ENCODE peak calls at places on chromosomes 4 and X, in eight cellular contexts. Y is LoVo, A is hippocampal formation, F is neural crest cell, Q is HEK293T, E is ecto neural progenitor cell, W is neural progenitor cell, H is lower lobe of right lung. I is an unnamed sample.

GRCh38 chr4:139454646-139455045 is 725 bp downstream of the RAB33B start:
- DNase-seq in H (no peak), E (no peak), Y (no peak), W (no peak), A (no peak), Q (no peak), F (no peak), I (no peak)

GRCh38 chr4:175961604-175962003 is 104.0 kb upstream of the WDR17 start:
- DNase-seq in E (no peak), W (no peak), F (no peak), Q (no peak), A (no peak), Y (no peak), H (no peak), I (no peak)

GRCh38 chr4:2281575-2282343 is 19.9 kb upstream of the MXD4 start:
- DNase-seq in Q (no peak), A (no peak), E (no peak), H (no peak), F (no peak), Y (no peak), W (no peak), I (no peak)

GRCh38 chr4:38837334-38837733 is 19.3 kb downstream of the TLR6 start:
- DNase-seq in F (no peak), Q (no peak), H (no peak), W (no peak), Y (no peak), A (no peak), E (no peak), I (no peak)

GRCh38 chrX:37349131-37350033 is at the start of gene PRRG1:
- DNase-seq in W (peak; percentile 96), H (peak; percentile 83), F (peak; percentile 61), Q (peak; percentile 77), Y (peak; percentile 68), E (peak; percentile 89), A (peak; percentile 71), I (peak; percentile 86)

GRCh38 chr4:83974111-83974789 is 438.3 kb downstream of the GPAT3 start:
- DNase-seq in Q (no peak), A (no peak), W (no peak), F (no peak), Y (no peak), H (no peak), E (no peak), I (no peak)

GRCh38 chr4:56641494-56642051 is 39.5 kb downstream of the HOPX start:
- DNase-seq in A (no peak), Y (peak; percentile 15), Q (no peak), F (no peak), W (no peak), H (no peak), E (no peak), I (no peak)

GRCh38 chr4:39406763-39407583 is at the start of gene KLB:
- DNase-seq in F (no peak), H (no peak), A (no peak), Q (no peak), Y (peak; percentile 59), E (no peak), W (no peak), I (no peak)

GRCh38 chrX:51975811-51976210 is 82.4 kb downstream of the MAGED1 start:
- DNase-seq in W (no peak), F (no peak), E (no peak), A (no peak), H (no peak), Y (no peak), Q (no peak), I (no peak)

GRCh38 chrX:135489542-135489941 is 30.9 kb upstream of the INTS6L start:
- DNase-seq in A (no peak), Y (no peak), E (no peak), W (no peak), H (no peak), F (no peak), Q (no peak), I (no peak)

GRCh38 chr4:126136922-126137781 is 822.4 kb downstream of the FAT4 start:
- DNase-seq in A (no peak), Y (no peak), E (no peak), F (no peak), Q (no peak), H (no peak), W (no peak), I (no peak)

GRCh38 chrX:124493984-124494383 is 147.6 kb downstream of the SH2D1A start:
- DNase-seq in W (no peak), Y (no peak), E (no peak), Q (no peak), A (no peak), F (no peak), H (no peak), I (no peak)

GRCh38 chrX:1535241-1536041 is 1.5 kb downstream of the P2RY8 start:
- DNase-seq in H (no peak), E (no peak), Y (no peak), Q (no peak), F (no peak), A (no peak), W (no peak), I (no peak)

GRCh38 chrX:15143050-15143824 is 126.6 kb downstream of the ASB9 start:
- DNase-seq in Y (peak; percentile 54), W (peak; percentile 54), Q (peak; percentile 52), F (peak; percentile 35), H (peak; percentile 43), A (no peak), E (peak; percentile 45), I (peak; percentile 51)

GRCh38 chr4:175035907-175036306 is 117.7 kb downstream of the ADAM29 start:
- DNase-seq in H (no peak), Y (peak; percentile 25), A (no peak), W (no peak), Q (no peak), E (no peak), F (no peak), I (no peak)

GRCh38 chr4:186981161-186981560 is 257.5 kb upstream of the FAT1 start:
- DNase-seq in Q (no peak), E (no peak), W (no peak), Y (no peak), A (no peak), H (no peak), F (no peak), I (no peak)

GRCh38 chrX:133921764-133922389 is 63.5 kb downstream of the GPC3 start:
- DNase-seq in E (peak; percentile 58), W (peak; percentile 78), A (no peak), H (peak; percentile 43), Q (peak; percentile 81), F (peak; percentile 21), Y (peak; percentile 0), I (peak; percentile 71)

GRCh38 chr4:95049838-95050237 is 292.1 kb downstream of the BMPR1B start:
- DNase-seq in E (no peak), Q (no peak), A (no peak), Y (no peak), F (no peak), W (no peak), H (no peak), I (no peak)

GRCh38 chr4:7005571-7005970 is 37.6 kb upstream of the TADA2B start:
- DNase-seq in F (no peak), W (no peak), Q (no peak), H (no peak), A (no peak), E (no peak), Y (no peak), I (no peak)

GRCh38 chr4:139978692-139979091 is 175.3 kb downstream of the MAML3 start:
- DNase-seq in F (no peak), Q (no peak), Y (no peak), A (no peak), W (no peak), H (no peak), E (no peak), I (no peak)

GRCh38 chr4:99149620-99150019 is 5.5 kb upstream of the ADH4 start:
- DNase-seq in H (no peak), A (no peak), Q (no peak), F (no peak), Y (no peak), E (no peak), W (no peak), I (no peak)

GRCh38 chr4:151563194-151563593 is 154.2 kb downstream of the FHIP1A start:
- DNase-seq in W (no peak), H (no peak), A (no peak), E (no peak), Q (no peak), Y (no peak), F (no peak), I (no peak)

GRCh38 chrX:37348237-37349130 is 680 bp upstream of the PRRG1 start:
- DNase-seq in H (no peak), E (no peak), Y (no peak), W (no peak), A (no peak), F (no peak), Q (no peak), I (no peak)

GRCh38 chrX:30951003-30951402 is 61.9 kb upstream of the TAB3 start:
- DNase-seq in F (no peak), Y (no peak), Q (no peak), W (no peak), H (no peak), E (no peak), A (no peak), I (no peak)

GRCh38 chrX:119325456-119325855 is 73.7 kb upstream of the SLC25A43 start:
- DNase-seq in F (no peak), Q (no peak), A (no peak), Y (no peak), W (no peak), H (no peak), E (no peak), I (no peak)

GRCh38 chrX:11398785-11399184 is 105.6 kb downstream of the AMELX start:
- DNase-seq in F (no peak), Q (no peak), E (no peak), W (no peak), H (no peak), A (no peak), Y (no peak), I (no peak)

GRCh38 chrX:103367502-103367901 is 8.8 kb upstream of the BEX3 start:
- DNase-seq in W (no peak), Y (no peak), H (no peak), F (no peak), A (no peak), E (no peak), Q (no peak), I (no peak)

GRCh38 chr4:10982305-10982704 is 297.7 kb upstream of the CLNK start:
- DNase-seq in F (no peak), E (no peak), Q (no peak), W (peak; percentile 31), Y (no peak), A (no peak), H (no peak), I (no peak)

GRCh38 chrX:19392078-19392477 is 48.4 kb downstream of the PDHA1 start:
- DNase-seq in W (no peak), Y (no peak), A (no peak), F (no peak), Q (no peak), H (no peak), E (no peak), I (no peak)

GRCh38 chrX:22662776-22663175 is 337.0 kb upstream of the DDX53 start:
- DNase-seq in Y (no peak), F (no peak), E (no peak), A (no peak), H (no peak), Q (no peak), W (no peak), I (no peak)

GRCh38 chrX:21839334-21840198 is at the start of gene MBTPS2:
- DNase-seq in E (peak; percentile 85), Y (peak; percentile 76), W (peak; percentile 84), A (peak; percentile 74), H (peak; percentile 84), F (peak; percentile 75), Q (peak; percentile 62), I (peak; percentile 82)

GRCh38 chr4:54945838-54946237 is 179.6 kb downstream of the KDR start:
- DNase-seq in F (no peak), A (no peak), E (no peak), H (no peak), Q (no peak), W (no peak), Y (no peak), I (no peak)

GRCh38 chr4:39905656-39906055 is 72.1 kb downstream of the PDS5A start:
- DNase-seq in F (no peak), W (no peak), Y (no peak), Q (no peak), H (no peak), E (no peak), A (no peak), I (no peak)

I was measured in BE2C.